ENCODE peak calls at places on chromosomes 4 and X, in four cellular contexts. J is K562, N is GM12878, V is GM12891. P is an unnamed sample.

GRCh38 chrX:150649096-150649870 is 43.9 kb upstream of the MTMR1 start:
- DNase-seq in N (no peak), J (no peak), V (no peak), P (no peak)

GRCh38 chr4:8817081-8817812 is 54.4 kb downstream of the HMX1 start:
- DNase-seq in J (no peak), N (no peak), V (no peak), P (no peak)

GRCh38 chr4:7634611-7635010 is 199.9 kb upstream of the PSAPL1 start:
- DNase-seq in J (no peak), N (no peak), V (no peak), P (no peak)

GRCh38 chr4:150032541-150032940 is 45.7 kb upstream of the DCLK2 start:
- DNase-seq in J (no peak), V (no peak), N (no peak), P (no peak)

GRCh38 chr4:12293906-12294525 is 865.3 kb upstream of the HS3ST1 start:
- DNase-seq in J (no peak), N (no peak), V (no peak), P (no peak)

GRCh38 chr4:33837043-33837442 is 2407.3 kb downstream of the ARAP2 start:
- DNase-seq in N (no peak), V (no peak), J (no peak), P (no peak)

GRCh38 chrX:96909291-96909690 is 25.6 kb downstream of the RPA4 start:
- DNase-seq in N (no peak), V (no peak), J (no peak), P (no peak)

GRCh38 chr4:155419266-155419665 is 42.5 kb upstream of the MAP9 start:
- DNase-seq in V (no peak), N (no peak), J (no peak), P (no peak)

GRCh38 chr4:173168396-173169177 is at the start of gene GALNT7:
- DNase-seq in V (peak), N (no peak), J (peak), P (peak)

GRCh38 chr4:186584912-186585311 is 29.5 kb upstream of the MTNR1A start:
- DNase-seq in V (no peak), N (no peak), J (no peak), P (no peak)

GRCh38 chr4:30863031-30863430 is 142.9 kb downstream of the PCDH7 start:
- DNase-seq in N (no peak), V (no peak), J (no peak), P (no peak)

GRCh38 chrX:149937881-149938426 is 337 bp downstream of the EOLA2 start:
- DNase-seq in V (no peak), J (no peak), N (no peak), P (no peak)

GRCh38 chrX:39855748-39856129 is 242.0 kb downstream of the BCOR start:
- DNase-seq in J (peak), V (no peak), N (peak), P (peak)

GRCh38 chrX:41326431-41326830 is 7.5 kb upstream of the DDX3X start:
- DNase-seq in J (no peak), N (no peak), V (no peak), P (no peak)

GRCh38 chr4:144579411-144580020 is 66.4 kb upstream of the HHIP start:
- DNase-seq in J (no peak), N (no peak), V (no peak), P (no peak)

GRCh38 chrX:30156009-30156408 is 59.4 kb upstream of the MAGEB2 start:
- DNase-seq in V (no peak), N (no peak), J (no peak), P (no peak)

GRCh38 chr4:122746485-122746965 is 14.0 kb downstream of the BBS12 start:
- DNase-seq in N (no peak), J (no peak), V (no peak), P (peak)

GRCh38 chrX:68550193-68550592 is 51.3 kb downstream of the YIPF6 start:
- DNase-seq in J (no peak), N (no peak), V (no peak), P (no peak)

GRCh38 chr4:141645611-141646340 is 9.4 kb downstream of the IL15 start:
- DNase-seq in V (no peak), N (no peak), J (no peak), P (no peak)

GRCh38 chrX:115949900-115950822 is 220.4 kb upstream of the AGTR2 start:
- DNase-seq in N (no peak), V (no peak), J (no peak), P (no peak)

GRCh38 chr4:169098054-169098896 is 88.2 kb upstream of the CBR4 start:
- DNase-seq in J (no peak), V (no peak), N (peak), P (peak)

GRCh38 chr4:144350706-144351105 is 210.2 kb upstream of the GYPA start:
- DNase-seq in J (no peak), N (no peak), V (no peak), P (no peak)

GRCh38 chr4:19748470-19748869 is 503.2 kb upstream of the SLIT2 start:
- DNase-seq in J (peak), V (no peak), N (no peak), P (no peak)

GRCh38 chrX:153828723-153829548 is 1.4 kb downstream of the PDZD4 start:
- DNase-seq in N (no peak), J (no peak), V (no peak), P (no peak)

GRCh38 chr4:140652601-140653000 is 83.8 kb upstream of the UCP1 start:
- DNase-seq in V (no peak), J (no peak), N (no peak), P (no peak)

GRCh38 chr4:73984736-73985527 is 3.1 kb downstream of the PPBP start:
- DNase-seq in N (no peak), V (no peak), J (no peak), P (no peak)

GRCh38 chrX:33434256-33435092 is 223.1 kb upstream of the DMD start:
- DNase-seq in N (no peak), J (peak), V (peak), P (no peak)

GRCh38 chrX:80812176-80812575 is 2.5 kb upstream of the BRWD3 start:
- DNase-seq in J (no peak), N (no peak), V (no peak), P (peak)

GRCh38 chrX:51332188-51332942 is at the start of gene NUDT10:
- DNase-seq in J (no peak), N (no peak), V (no peak), P (no peak)

GRCh38 chr4:102345795-102346100 is 466 bp upstream of the SLC39A8 start:
- DNase-seq in V (no peak), J (no peak), N (no peak), P (no peak)

GRCh38 chr4:185305979-185306442 is 89.7 kb downstream of the LRP2BP start:
- DNase-seq in V (no peak), J (no peak), N (no peak), P (no peak)

GRCh38 chrX:1528884-1529203 is 8.1 kb downstream of the P2RY8 start:
- DNase-seq in J (no peak), V (no peak), N (no peak), P (no peak)

GRCh38 chr4:98929341-98930267 is 671 bp upstream of the EIF4E start:
- DNase-seq in V (peak), N (peak), J (peak), P (peak)

GRCh38 chr4:153522800-153523089 is 56.6 kb downstream of the TMEM131L start:
- DNase-seq in J (no peak), N (peak), V (no peak), P (no peak)

GRCh38 chr4:183384983-183385382 is 59.5 kb upstream of the CDKN2AIP start:
- DNase-seq in V (no peak), N (no peak), J (no peak), P (no peak)

GRCh38 chr4:4761128-4761991 is 98.1 kb upstream of the MSX1 start:
- DNase-seq in N (no peak), V (no peak), J (peak), P (no peak)

DNA sequence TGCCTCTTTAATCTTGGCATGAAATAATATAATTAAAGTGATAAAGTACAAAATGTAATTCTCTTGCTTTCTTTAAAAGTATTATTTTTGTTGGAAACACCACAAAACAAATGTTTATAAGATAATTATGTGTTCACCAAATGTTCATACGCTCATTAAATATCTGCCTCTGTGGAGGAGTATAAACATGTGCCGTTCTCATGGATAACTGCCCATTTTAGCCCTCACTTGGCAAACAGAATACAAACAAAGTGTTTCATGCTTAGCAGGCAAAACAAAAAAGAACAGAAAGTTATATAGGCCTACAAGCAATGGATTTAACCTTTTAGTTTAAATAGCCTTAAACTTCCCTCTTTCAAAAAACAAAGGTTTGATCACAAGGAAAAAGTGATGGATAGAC is 800.4 kb upstream of the DIAPH2 start:
- DNase-seq in N (no peak), V (no peak), J (no peak), P (no peak)
- TF ChIP-seq SPI1 in N (no peak), V (no peak), J (no peak), P (no peak)

DNA sequence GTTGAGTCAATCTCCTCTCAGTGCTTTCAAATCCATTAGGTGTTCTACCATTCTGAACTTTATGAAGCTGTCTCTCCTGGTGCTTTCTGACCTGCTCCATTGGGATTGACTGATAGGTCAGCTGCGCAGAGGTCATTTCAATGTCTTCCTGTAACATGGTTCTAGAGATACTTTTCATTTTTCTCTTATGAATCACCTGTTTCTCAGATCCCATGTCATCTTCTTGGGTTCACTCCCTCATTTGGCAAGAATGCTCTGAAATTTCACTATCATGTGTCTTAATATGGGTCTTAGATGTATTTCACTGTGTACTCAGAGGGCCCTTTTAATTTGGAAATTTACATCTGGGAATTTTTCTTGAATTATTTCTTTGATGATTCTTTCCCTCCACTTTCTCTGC is 13.8 kb upstream of the PGM2 start:
- DNase-seq in V (no peak), J (no peak), N (no peak), P (no peak)
- TF ChIP-seq SPI1 in V (no peak), J (no peak), N (no peak), P (no peak)

GRCh38 chr4:2251795-2252529 is 9.9 kb downstream of the MXD4 start:
- DNase-seq in N (no peak), J (no peak), V (peak), P (no peak)
- TF ChIP-seq SPI1 in N (no peak), J (no peak), V (no peak), P (no peak)

GRCh38 chr4:112648263-112649054 is 11.5 kb downstream of the LARP7 start:
- DNase-seq in J (no peak), V (no peak), N (no peak), P (no peak)

GRCh38 chr4:112649055-112649408 is 12.1 kb downstream of the LARP7 start:
- DNase-seq in V (no peak), N (no peak), J (no peak), P (no peak)

GRCh38 chr4:112646632-112647537 is 9.9 kb downstream of the LARP7 start:
- DNase-seq in N (no peak), J (no peak), V (no peak), P (no peak)

GRCh38 chr4:112647785-112648184 is 10.8 kb downstream of the LARP7 start:
- DNase-seq in V (no peak), N (no peak), J (no peak), P (no peak)

GRCh38 chr4:112645541-112646329 is 8.8 kb downstream of the LARP7 start:
- DNase-seq in N (no peak), J (no peak), V (no peak), P (no peak)
- TF ChIP-seq SPI1 in N (no peak), J (no peak), V (no peak), P (no peak)

DNA sequence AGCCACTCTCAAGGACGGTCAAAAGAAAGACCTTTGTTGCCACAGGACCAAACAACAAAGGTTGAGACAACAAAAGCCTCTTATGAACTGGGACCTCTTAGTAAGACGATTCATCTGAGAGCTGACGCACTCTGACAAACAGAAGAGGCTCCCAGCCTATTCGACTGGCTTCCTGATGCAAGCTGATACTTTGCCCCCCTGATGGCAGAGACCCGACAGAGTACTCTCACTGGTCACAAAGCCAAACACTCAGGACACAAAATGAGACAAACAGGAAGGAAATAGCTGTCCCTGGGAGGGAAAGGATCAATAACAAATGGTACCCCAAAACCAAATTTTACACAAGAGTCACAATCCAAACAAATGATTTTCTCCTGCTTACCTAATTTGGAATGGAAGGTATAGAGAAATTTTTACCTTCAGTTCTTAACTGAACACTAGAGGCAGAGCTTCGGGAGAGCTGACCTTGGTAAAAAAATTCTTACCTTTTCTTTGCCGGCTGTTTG is 75.2 kb upstream of the PLAC8 start:
- DNase-seq in N (no peak), J (no peak), V (no peak), P (no peak)
- TF ChIP-seq SPI1 in N (no peak), J (no peak), V (no peak), P (no peak)

GRCh38 chr4:17510582-17510981 is 1.3 kb downstream of the QDPR start:
- DNase-seq in N (no peak), J (no peak), V (no peak), P (no peak)
- TF ChIP-seq SPI1 in N (no peak), J (no peak), V (no peak), P (no peak)

P was measured in HL-60.